ENCODE peak calls at places on chromosomes 11 and 22, in six cellular contexts. One of them, this sample, is unnamed.

GRCh38 chr22:37194750-37195149 is 6.7 kb upstream of the C1QTNF6 start:
- DNase-seq in cardiac muscle cell: no peak
- DNase-seq in psoas muscle: no peak
- DNase-seq in left lung: no peak
- DNase-seq in adrenal gland: no peak
- DNase-seq in sigmoid colon: no peak
- DNase-seq in this sample: no peak

GRCh38 chr11:3614742-3615171 is 27.0 kb downstream of the ART5 start:
- DNase-seq in left lung: peak; percentile 79
- DNase-seq in cardiac muscle cell: no peak
- DNase-seq in psoas muscle: peak; percentile 47
- DNase-seq in sigmoid colon: no peak
- DNase-seq in adrenal gland: no peak
- DNase-seq in this sample: no peak

GRCh38 chr11:7257744-7258143 is 6.0 kb downstream of the SYT9 start:
- DNase-seq in cardiac muscle cell: no peak
- DNase-seq in adrenal gland: no peak
- DNase-seq in psoas muscle: no peak
- DNase-seq in left lung: no peak
- DNase-seq in sigmoid colon: no peak
- DNase-seq in this sample: no peak

GRCh38 chr11:124890701-124891389 is 6.8 kb downstream of the ROBO4 start:
- DNase-seq in adrenal gland: no peak
- DNase-seq in cardiac muscle cell: no peak
- DNase-seq in sigmoid colon: peak; percentile 41
- DNase-seq in left lung: no peak
- DNase-seq in psoas muscle: no peak
- DNase-seq in this sample: no peak

GRCh38 chr11:115193931-115194797 is 310.1 kb downstream of the CADM1 start:
- DNase-seq in left lung: no peak
- DNase-seq in adrenal gland: no peak
- DNase-seq in cardiac muscle cell: peak; percentile 42
- DNase-seq in psoas muscle: no peak
- DNase-seq in sigmoid colon: no peak
- DNase-seq in this sample: no peak

GRCh38 chr11:28343304-28344233 is 235.4 kb downstream of the METTL15 start:
- DNase-seq in cardiac muscle cell: no peak
- DNase-seq in adrenal gland: no peak
- DNase-seq in sigmoid colon: no peak
- DNase-seq in psoas muscle: no peak
- DNase-seq in left lung: peak; percentile 34
- DNase-seq in this sample: no peak

GRCh38 chr11:126607374-126607773 is 251.9 kb downstream of the ST3GAL4 start:
- DNase-seq in cardiac muscle cell: peak; percentile 64
- DNase-seq in left lung: no peak
- DNase-seq in adrenal gland: peak; percentile 63
- DNase-seq in sigmoid colon: no peak
- DNase-seq in psoas muscle: peak; percentile 38
- DNase-seq in this sample: no peak

GRCh38 chr11:129191649-129192048 is 476 bp downstream of the ARHGAP32 start:
- DNase-seq in left lung: no peak
- DNase-seq in sigmoid colon: no peak
- DNase-seq in cardiac muscle cell: no peak
- DNase-seq in adrenal gland: no peak
- DNase-seq in psoas muscle: no peak
- DNase-seq in this sample: no peak

GRCh38 chr22:22949953-22950352 is 62.3 kb downstream of the IGLL5 start:
- DNase-seq in cardiac muscle cell: no peak
- DNase-seq in left lung: no peak
- DNase-seq in adrenal gland: no peak
- DNase-seq in psoas muscle: no peak
- DNase-seq in sigmoid colon: no peak
- DNase-seq in this sample: no peak

GRCh38 chr11:119480375-119481020 is 57.5 kb upstream of the THY1 start:
- DNase-seq in psoas muscle: no peak
- DNase-seq in adrenal gland: peak; percentile 21
- DNase-seq in sigmoid colon: no peak
- DNase-seq in left lung: peak; percentile 18
- DNase-seq in cardiac muscle cell: no peak
- DNase-seq in this sample: no peak

GRCh38 chr11:77039491-77040400 is 5.5 kb downstream of the B3GNT6 start:
- DNase-seq in left lung: no peak
- DNase-seq in adrenal gland: no peak
- DNase-seq in sigmoid colon: peak; percentile 54
- DNase-seq in psoas muscle: peak; percentile 43
- DNase-seq in cardiac muscle cell: peak; percentile 59
- DNase-seq in this sample: no peak

GRCh38 chr11:76668362-76669155 is 2.0 kb downstream of the LRRC32 start:
- DNase-seq in sigmoid colon: peak; percentile 24
- DNase-seq in adrenal gland: no peak
- DNase-seq in cardiac muscle cell: no peak
- DNase-seq in left lung: peak; percentile 23
- DNase-seq in psoas muscle: no peak
- DNase-seq in this sample: no peak

GRCh38 chr11:127106142-127106541 is 105.6 kb upstream of the KIRREL3 start:
- DNase-seq in left lung: no peak
- DNase-seq in cardiac muscle cell: peak; percentile 74
- DNase-seq in psoas muscle: no peak
- DNase-seq in adrenal gland: no peak
- DNase-seq in sigmoid colon: no peak
- DNase-seq in this sample: no peak

GRCh38 chr11:79536155-79536917 is 95.5 kb upstream of the TENM4 start:
- DNase-seq in psoas muscle: no peak
- DNase-seq in left lung: no peak
- DNase-seq in cardiac muscle cell: no peak
- DNase-seq in adrenal gland: no peak
- DNase-seq in sigmoid colon: no peak
- DNase-seq in this sample: no peak

GRCh38 chr11:47917643-47918369 is 62.6 kb upstream of the PTPRJ start:
- DNase-seq in adrenal gland: peak; percentile 95
- DNase-seq in left lung: peak; percentile 95
- DNase-seq in cardiac muscle cell: peak; percentile 65
- DNase-seq in psoas muscle: peak; percentile 68
- DNase-seq in sigmoid colon: peak; percentile 96
- DNase-seq in this sample: peak; percentile 73

GRCh38 chr11:120205596-120206161 is 5.2 kb upstream of the OAF start:
- DNase-seq in sigmoid colon: no peak
- DNase-seq in adrenal gland: peak; percentile 56
- DNase-seq in psoas muscle: no peak
- DNase-seq in left lung: no peak
- DNase-seq in cardiac muscle cell: no peak
- DNase-seq in this sample: no peak

GRCh38 chr11:113260096-113260425 is 54.3 kb upstream of the TTC12 start:
- DNase-seq in sigmoid colon: no peak
- DNase-seq in adrenal gland: no peak
- DNase-seq in psoas muscle: no peak
- DNase-seq in left lung: no peak
- DNase-seq in cardiac muscle cell: no peak
- DNase-seq in this sample: no peak

GRCh38 chr22:26143801-26144325 is 25.4 kb upstream of the SEZ6L start:
- DNase-seq in cardiac muscle cell: no peak
- DNase-seq in left lung: no peak
- DNase-seq in adrenal gland: no peak
- DNase-seq in sigmoid colon: no peak
- DNase-seq in psoas muscle: no peak
- DNase-seq in this sample: no peak

GRCh38 chr11:127492025-127492424 is 491.5 kb upstream of the KIRREL3 start:
- DNase-seq in psoas muscle: no peak
- DNase-seq in left lung: no peak
- DNase-seq in adrenal gland: no peak
- DNase-seq in sigmoid colon: no peak
- DNase-seq in cardiac muscle cell: no peak
- DNase-seq in this sample: no peak

GRCh38 chr22:47698906-47699305 is 936.5 kb downstream of the TBC1D22A start:
- DNase-seq in left lung: no peak
- DNase-seq in adrenal gland: no peak
- DNase-seq in sigmoid colon: no peak
- DNase-seq in cardiac muscle cell: no peak
- DNase-seq in psoas muscle: no peak
- DNase-seq in this sample: no peak

GRCh38 chr11:119758291-119758690 is 29.3 kb upstream of the NECTIN1 start:
- DNase-seq in psoas muscle: no peak
- DNase-seq in sigmoid colon: no peak
- DNase-seq in adrenal gland: no peak
- DNase-seq in left lung: no peak
- DNase-seq in cardiac muscle cell: no peak
- DNase-seq in this sample: no peak

GRCh38 chr11:76665172-76665571 is 5.4 kb downstream of the LRRC32 start:
- DNase-seq in left lung: peak; percentile 13
- DNase-seq in sigmoid colon: peak; percentile 41
- DNase-seq in psoas muscle: no peak
- DNase-seq in cardiac muscle cell: no peak
- DNase-seq in adrenal gland: peak; percentile 18
- DNase-seq in this sample: no peak

GRCh38 chr11:59999732-60000131 is 17.2 kb upstream of the OOSP4B start:
- DNase-seq in left lung: no peak
- DNase-seq in adrenal gland: no peak
- DNase-seq in cardiac muscle cell: no peak
- DNase-seq in psoas muscle: no peak
- DNase-seq in sigmoid colon: no peak
- DNase-seq in this sample: no peak

GRCh38 chr11:69832561-69833413 is 13.6 kb upstream of the FGF3 start:
- DNase-seq in left lung: peak; percentile 11
- DNase-seq in cardiac muscle cell: peak; percentile 27
- DNase-seq in adrenal gland: peak; percentile 27
- DNase-seq in psoas muscle: no peak
- DNase-seq in sigmoid colon: peak; percentile 57
- DNase-seq in this sample: no peak

GRCh38 chr11:72228229-72228843 is 3.8 kb downstream of the INPPL1 start:
- DNase-seq in sigmoid colon: no peak
- DNase-seq in psoas muscle: no peak
- DNase-seq in cardiac muscle cell: no peak
- DNase-seq in left lung: no peak
- DNase-seq in adrenal gland: no peak
- DNase-seq in this sample: no peak

GRCh38 chr11:26276798-26277424 is 55.0 kb upstream of the ANO3 start:
- DNase-seq in psoas muscle: peak; percentile 14
- DNase-seq in cardiac muscle cell: peak; percentile 58
- DNase-seq in sigmoid colon: peak; percentile 66
- DNase-seq in left lung: no peak
- DNase-seq in adrenal gland: peak; percentile 71
- DNase-seq in this sample: no peak

GRCh38 chr11:15159085-15159484 is 44.4 kb downstream of the INSC start:
- DNase-seq in cardiac muscle cell: no peak
- DNase-seq in adrenal gland: no peak
- DNase-seq in sigmoid colon: no peak
- DNase-seq in left lung: no peak
- DNase-seq in psoas muscle: no peak
- DNase-seq in this sample: no peak

GRCh38 chr11:60895687-60896086 is 10.7 kb downstream of the PRPF19 start:
- DNase-seq in adrenal gland: no peak
- DNase-seq in sigmoid colon: no peak
- DNase-seq in psoas muscle: no peak
- DNase-seq in cardiac muscle cell: no peak
- DNase-seq in left lung: no peak
- DNase-seq in this sample: no peak

DNA sequence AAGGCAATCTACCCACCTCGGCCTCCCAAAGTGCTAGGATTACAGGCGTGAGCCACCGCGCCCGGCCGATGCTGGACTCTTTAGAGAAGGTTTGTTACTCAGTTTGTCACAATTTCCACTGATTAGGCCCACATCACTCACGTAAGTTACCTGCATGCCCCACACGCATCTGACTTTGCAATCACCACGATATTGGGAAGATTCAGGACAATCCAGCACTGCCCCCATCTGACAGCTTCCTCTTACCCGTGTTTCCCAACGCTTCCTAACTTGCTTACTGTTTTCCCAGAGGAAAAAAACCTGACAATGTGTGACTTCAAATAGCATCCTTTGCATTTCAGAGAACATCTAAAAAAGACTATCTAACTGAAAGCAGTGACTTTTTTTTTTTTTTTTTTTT is 21.8 kb upstream of the EIF3M start:
- DNase-seq in sigmoid colon: no peak
- DNase-seq in cardiac muscle cell: no peak
- DNase-seq in left lung: no peak
- DNase-seq in adrenal gland: no peak
- DNase-seq in psoas muscle: no peak
- DNase-seq in this sample: no peak
- TF ChIP-seq CTCF in sigmoid colon: no peak
- TF ChIP-seq CTCF in cardiac muscle cell: no peak
- TF ChIP-seq CTCF in left lung: no peak
- TF ChIP-seq CTCF in adrenal gland: no peak
- TF ChIP-seq CTCF in psoas muscle: no peak
- TF ChIP-seq CTCF in this sample: no peak

GRCh38 chr22:33875316-33875715 is 45.0 kb downstream of the LARGE1 start:
- DNase-seq in sigmoid colon: no peak
- DNase-seq in psoas muscle: peak; percentile 46
- DNase-seq in left lung: no peak
- DNase-seq in adrenal gland: no peak
- DNase-seq in cardiac muscle cell: no peak
- DNase-seq in this sample: no peak
- H3K27ac ChIP-seq in sigmoid colon: no peak overlapping the region
- H3K27ac ChIP-seq in psoas muscle: peak overlapping the region; percentile 88
- H3K27ac ChIP-seq in left lung: no peak overlapping the region
- H3K27ac ChIP-seq in adrenal gland: no peak overlapping the region
- H3K27ac ChIP-seq in cardiac muscle cell: no peak overlapping the region
- H3K27ac ChIP-seq in this sample: peak overlapping the region; percentile 4

GRCh38 chr11:121520243-121521144 is 67.7 kb upstream of the SORL1-AS1 start:
- DNase-seq in cardiac muscle cell: no peak
- DNase-seq in sigmoid colon: no peak
- DNase-seq in psoas muscle: no peak
- DNase-seq in left lung: no peak
- DNase-seq in adrenal gland: no peak
- DNase-seq in this sample: no peak
- H3K9me3 ChIP-seq in cardiac muscle cell: no peaks in the 10 kb centered on the region
- H3K9me3 ChIP-seq in sigmoid colon: no peaks in the 10 kb centered on the region
- H3K9me3 ChIP-seq in psoas muscle: no peaks in the 10 kb centered on the region
- H3K9me3 ChIP-seq in left lung: peaks cover 10% of the 10 kb centered on the region
- H3K9me3 ChIP-seq in adrenal gland: no peaks in the 10 kb centered on the region
- H3K9me3 ChIP-seq in this sample: no peaks in the 10 kb centered on the region

GRCh38 chr22:19576460-19577421 is 52.5 kb upstream of the CLDN5 start:
- DNase-seq in psoas muscle: no peak
- DNase-seq in sigmoid colon: peak; percentile 63
- DNase-seq in cardiac muscle cell: no peak
- DNase-seq in adrenal gland: no peak
- DNase-seq in left lung: no peak
- DNase-seq in this sample: no peak
- TF ChIP-seq CTCF in psoas muscle: no peak
- TF ChIP-seq CTCF in sigmoid colon: no peak
- TF ChIP-seq CTCF in cardiac muscle cell: no peak
- TF ChIP-seq CTCF in adrenal gland: no peak
- TF ChIP-seq CTCF in left lung: no peak
- TF ChIP-seq CTCF in this sample: no peak

GRCh38 chr11:61903845-61904244 is 12.5 kb upstream of the FADS3 start:
- DNase-seq in left lung: no peak
- DNase-seq in cardiac muscle cell: no peak
- DNase-seq in psoas muscle: no peak
- DNase-seq in adrenal gland: no peak
- DNase-seq in sigmoid colon: no peak
- DNase-seq in this sample: no peak
- H3K27ac ChIP-seq in left lung: no peak overlapping the region
- H3K27ac ChIP-seq in cardiac muscle cell: no peak overlapping the region
- H3K27ac ChIP-seq in psoas muscle: no peak overlapping the region
- H3K27ac ChIP-seq in adrenal gland: no peak overlapping the region
- H3K27ac ChIP-seq in sigmoid colon: no peak overlapping the region
- H3K27ac ChIP-seq in this sample: no peak overlapping the region

DNA sequence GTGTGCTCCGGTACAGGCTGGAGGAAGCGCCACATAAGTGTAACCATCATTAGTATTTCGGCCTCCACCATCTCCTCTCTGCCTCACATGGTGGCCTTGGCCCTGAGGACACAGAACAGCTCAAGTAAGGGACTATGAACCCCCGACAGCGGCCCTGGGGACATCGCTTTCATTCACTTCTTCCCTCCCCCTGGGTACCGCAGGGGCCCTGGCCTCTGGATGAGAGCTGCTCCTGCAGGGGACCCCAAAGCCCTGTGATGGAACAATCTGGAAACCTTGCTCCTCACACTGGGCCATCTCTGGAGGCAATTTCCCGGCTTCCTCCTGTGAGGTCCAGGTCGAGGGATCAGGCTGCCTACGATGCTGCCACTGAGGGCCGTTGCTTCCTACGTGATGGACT is 565.5 kb downstream of the BRD1 start:
- DNase-seq in cardiac muscle cell: no peak
- DNase-seq in adrenal gland: no peak
- DNase-seq in sigmoid colon: no peak
- DNase-seq in psoas muscle: no peak
- DNase-seq in left lung: no peak
- DNase-seq in this sample: peak; percentile 49
- H3K9me3 ChIP-seq in cardiac muscle cell: no peaks in the 10 kb centered on the region
- H3K9me3 ChIP-seq in adrenal gland: no peaks in the 10 kb centered on the region
- H3K9me3 ChIP-seq in sigmoid colon: no peaks in the 10 kb centered on the region
- H3K9me3 ChIP-seq in psoas muscle: no peaks in the 10 kb centered on the region
- H3K9me3 ChIP-seq in left lung: no peaks in the 10 kb centered on the region
- H3K9me3 ChIP-seq in this sample: no peaks in the 10 kb centered on the region

This sample was measured in ascending aorta.